ENCODE peak calls at places on chromosomes 12 and 14, in seven cellular contexts. I is activated CD4-positive, alpha-beta T cell treated with anti-CD3 and anti-CD28 coated beads, Interleukin-2, amount 50 U/mL, for 1 hour; Z is NCI-H1694 treated with DMSO at 0.1 percent for 48 hours; C is GM19239; E is activated gamma-delta T cell; U is memory B cell; Q is BJ. D is an unnamed sample.
A peak's percentile ranks its signal among the peaks of the same experiment; 100 is the strongest.

GRCh38 chr12:27014859-27015729 is 910 bp upstream of the TM7SF3 start:
- DNase-seq in I (peak; percentile 7), Z (no peak), C (no peak), E (no peak), U (no peak), Q (no peak), D (no peak)

GRCh38 chr12:124779161-124780141 is 84.2 kb downstream of the SCARB1 start:
- DNase-seq in I (no peak), Z (no peak), C (no peak), E (no peak), U (no peak), Q (no peak), D (no peak)

GRCh38 chr12:110600254-110600653 is 13.7 kb upstream of the TCTN1 start:
- DNase-seq in I (no peak), Z (peak; percentile 31), C (no peak), E (no peak), U (no peak), Q (no peak), D (no peak)

GRCh38 chr12:29516431-29516875 is 19.0 kb upstream of the OVCH1 start:
- DNase-seq in I (no peak), Z (no peak), C (no peak), E (no peak), U (no peak), Q (peak; percentile 75), D (no peak)

GRCh38 chr12:128450810-128451209 is 183.8 kb downstream of the TMEM132C start:
- DNase-seq in I (no peak), Z (no peak), C (no peak), E (no peak), U (no peak), Q (no peak), D (no peak)

GRCh38 chr14:93703941-93704340 is 84.3 kb downstream of the PRIMA1 start:
- DNase-seq in I (no peak), Z (no peak), C (no peak), E (no peak), U (no peak), Q (no peak), D (no peak)

GRCh38 chr14:89918721-89919120 is 35.8 kb downstream of the EFCAB11 start:
- DNase-seq in I (no peak), Z (no peak), C (no peak), E (no peak), U (no peak), Q (no peak), D (no peak)

GRCh38 chr12:76755829-76756379 is 8.0 kb upstream of the ZDHHC17 start:
- DNase-seq in I (no peak), Z (no peak), C (no peak), E (no peak), U (no peak), Q (no peak), D (no peak)

GRCh38 chr12:674272-674781 is 11.1 kb upstream of the NINJ2 start:
- DNase-seq in I (peak; percentile 57), Z (no peak), C (peak; percentile 20), E (no peak), U (no peak), Q (no peak), D (no peak)

GRCh38 chr12:89427508-89428156 is 75.3 kb upstream of the DUSP6 start:
- DNase-seq in I (no peak), Z (no peak), C (no peak), E (no peak), U (no peak), Q (no peak), D (no peak)

GRCh38 chr12:27331299-27331926 is 1.2 kb upstream of the BMAL2 start:
- DNase-seq in I (no peak), Z (no peak), C (peak; percentile 33), E (no peak), U (no peak), Q (peak; percentile 80), D (no peak)

GRCh38 chr12:102965281-102966155 is 8.0 kb downstream of the ASCL1 start:
- DNase-seq in I (no peak), Z (no peak), C (no peak), E (no peak), U (no peak), Q (no peak), D (peak; percentile 31)

GRCh38 chr14:79585845-79586244 is 625.5 kb downstream of the DIO2 start:
- DNase-seq in I (no peak), Z (peak; percentile 79), C (no peak), E (no peak), U (no peak), Q (no peak), D (no peak)

D was measured in anterior cingulate cortex.